ENCODE peak calls at places on chromosomes 6 and 20, in eight cellular contexts. One of them, this sample, is unnamed.

GRCh38 chr20:54090230-54091119 is 20.1 kb upstream of the BCAS1 start:
- DNase-seq in body of pancreas: no peak
- DNase-seq in testis: no peak
- DNase-seq in adrenal gland: no peak
- DNase-seq in IMR-90: no peak
- DNase-seq in heart left ventricle: no peak
- DNase-seq in Peyer's patch: no peak
- DNase-seq in esophagus squamous epithelium: no peak
- DNase-seq in this sample: no peak

GRCh38 chr6:95589826-95590570 is 12.7 kb downstream of the MANEA start:
- DNase-seq in esophagus squamous epithelium: no peak
- DNase-seq in adrenal gland: no peak
- DNase-seq in IMR-90: no peak
- DNase-seq in body of pancreas: no peak
- DNase-seq in heart left ventricle: no peak
- DNase-seq in Peyer's patch: no peak
- DNase-seq in testis: no peak
- DNase-seq in this sample: no peak

GRCh38 chr6:2942916-2943563 is 28.3 kb downstream of the SERPINB6 start:
- DNase-seq in IMR-90: no peak
- DNase-seq in adrenal gland: no peak
- DNase-seq in Peyer's patch: peak; percentile 21
- DNase-seq in heart left ventricle: no peak
- DNase-seq in esophagus squamous epithelium: no peak
- DNase-seq in testis: no peak
- DNase-seq in body of pancreas: no peak
- DNase-seq in this sample: no peak

GRCh38 chr6:167956983-167957492 is 40.4 kb upstream of the KIF25 start:
- DNase-seq in Peyer's patch: no peak
- DNase-seq in testis: no peak
- DNase-seq in heart left ventricle: no peak
- DNase-seq in body of pancreas: no peak
- DNase-seq in IMR-90: peak; percentile 17
- DNase-seq in esophagus squamous epithelium: no peak
- DNase-seq in adrenal gland: no peak
- DNase-seq in this sample: no peak

GRCh38 chr20:15875446-15875845 is 697.8 kb downstream of the KIF16B start:
- DNase-seq in testis: peak; percentile 69
- DNase-seq in esophagus squamous epithelium: no peak
- DNase-seq in adrenal gland: no peak
- DNase-seq in body of pancreas: peak; percentile 28
- DNase-seq in heart left ventricle: no peak
- DNase-seq in Peyer's patch: no peak
- DNase-seq in IMR-90: no peak
- DNase-seq in this sample: no peak

GRCh38 chr6:29627762-29628418 is 5.1 kb downstream of the GABBR1 start:
- DNase-seq in IMR-90: peak; percentile 86
- DNase-seq in heart left ventricle: peak; percentile 85
- DNase-seq in esophagus squamous epithelium: no peak
- DNase-seq in testis: peak; percentile 68
- DNase-seq in adrenal gland: peak; percentile 61
- DNase-seq in body of pancreas: peak; percentile 43
- DNase-seq in Peyer's patch: peak; percentile 63
- DNase-seq in this sample: peak; percentile 83

GRCh38 chr6:52201493-52201892 is 15.3 kb downstream of the IL17A start:
- DNase-seq in adrenal gland: no peak
- DNase-seq in Peyer's patch: no peak
- DNase-seq in testis: no peak
- DNase-seq in IMR-90: no peak
- DNase-seq in heart left ventricle: no peak
- DNase-seq in body of pancreas: no peak
- DNase-seq in esophagus squamous epithelium: no peak
- DNase-seq in this sample: no peak

GRCh38 chr20:50438986-50439407 is 71.2 kb upstream of the PTPN1 start:
- DNase-seq in esophagus squamous epithelium: no peak
- DNase-seq in body of pancreas: no peak
- DNase-seq in IMR-90: peak; percentile 91
- DNase-seq in heart left ventricle: no peak
- DNase-seq in Peyer's patch: no peak
- DNase-seq in adrenal gland: no peak
- DNase-seq in testis: no peak
- DNase-seq in this sample: no peak

GRCh38 chr20:15834857-15835256 is 738.4 kb downstream of the KIF16B start:
- DNase-seq in body of pancreas: no peak
- DNase-seq in testis: no peak
- DNase-seq in IMR-90: no peak
- DNase-seq in heart left ventricle: no peak
- DNase-seq in Peyer's patch: no peak
- DNase-seq in adrenal gland: no peak
- DNase-seq in esophagus squamous epithelium: no peak
- DNase-seq in this sample: no peak

GRCh38 chr6:42197574-42198362 is 3.0 kb upstream of the GUCA1B start:
- DNase-seq in IMR-90: peak; percentile 90
- DNase-seq in adrenal gland: no peak
- DNase-seq in esophagus squamous epithelium: no peak
- DNase-seq in Peyer's patch: no peak
- DNase-seq in testis: no peak
- DNase-seq in body of pancreas: no peak
- DNase-seq in heart left ventricle: no peak
- DNase-seq in this sample: no peak

GRCh38 chr20:428658-429200 is 20.6 kb downstream of the RBCK1 start:
- DNase-seq in esophagus squamous epithelium: no peak
- DNase-seq in testis: no peak
- DNase-seq in IMR-90: no peak
- DNase-seq in adrenal gland: no peak
- DNase-seq in heart left ventricle: no peak
- DNase-seq in Peyer's patch: no peak
- DNase-seq in body of pancreas: no peak
- DNase-seq in this sample: no peak

GRCh38 chr6:28336284-28337024 is 506 bp upstream of the ZSCAN31 start:
- DNase-seq in heart left ventricle: peak; percentile 28
- DNase-seq in esophagus squamous epithelium: no peak
- DNase-seq in body of pancreas: peak; percentile 53
- DNase-seq in IMR-90: peak; percentile 31
- DNase-seq in testis: peak; percentile 51
- DNase-seq in adrenal gland: peak; percentile 38
- DNase-seq in Peyer's patch: peak; percentile 48
- DNase-seq in this sample: no peak

GRCh38 chr6:41823178-41823577 is 35.7 kb downstream of the TOMM6 start:
- DNase-seq in IMR-90: no peak
- DNase-seq in esophagus squamous epithelium: no peak
- DNase-seq in testis: no peak
- DNase-seq in heart left ventricle: no peak
- DNase-seq in body of pancreas: no peak
- DNase-seq in Peyer's patch: no peak
- DNase-seq in adrenal gland: no peak
- DNase-seq in this sample: no peak

GRCh38 chr20:47785900-47786762 is 850 bp upstream of the SULF2 start:
- DNase-seq in IMR-90: peak; percentile 71
- DNase-seq in Peyer's patch: no peak
- DNase-seq in esophagus squamous epithelium: no peak
- DNase-seq in body of pancreas: peak; percentile 47
- DNase-seq in heart left ventricle: peak; percentile 77
- DNase-seq in testis: peak; percentile 87
- DNase-seq in adrenal gland: peak; percentile 63
- DNase-seq in this sample: peak; percentile 82

GRCh38 chr6:45595010-45595851 is 217.5 kb upstream of the SUPT3H start:
- DNase-seq in Peyer's patch: no peak
- DNase-seq in heart left ventricle: no peak
- DNase-seq in adrenal gland: no peak
- DNase-seq in IMR-90: no peak
- DNase-seq in body of pancreas: no peak
- DNase-seq in esophagus squamous epithelium: no peak
- DNase-seq in testis: no peak
- DNase-seq in this sample: no peak

DNA sequence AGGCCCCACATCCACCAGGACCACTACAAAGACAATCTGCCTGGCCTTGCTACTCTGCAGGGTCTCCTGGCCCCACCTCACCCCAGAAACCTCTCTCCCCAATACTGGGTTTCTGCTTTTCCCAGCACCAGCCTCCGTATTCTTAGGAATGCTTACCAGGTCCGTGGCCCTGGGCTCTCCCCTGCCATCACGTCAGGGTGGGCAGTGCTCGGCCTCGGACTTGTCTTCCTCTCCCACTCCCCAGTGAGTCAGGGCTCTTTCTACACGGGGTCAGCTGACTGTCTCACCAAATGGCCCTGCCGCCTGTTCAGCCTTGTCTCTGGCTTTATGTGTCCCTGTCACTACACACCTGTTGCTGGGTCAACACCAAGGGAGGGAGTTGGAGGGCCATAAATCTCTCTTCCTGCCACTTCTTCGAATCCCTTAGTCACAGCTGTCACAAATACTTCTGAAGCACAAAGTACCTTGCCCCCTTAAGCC is 3.2 kb downstream of the NNAT start:
- DNase-seq in esophagus squamous epithelium: no peak
- DNase-seq in IMR-90: no peak
- DNase-seq in testis: no peak
- DNase-seq in heart left ventricle: no peak
- DNase-seq in adrenal gland: no peak
- DNase-seq in body of pancreas: no peak
- DNase-seq in Peyer's patch: no peak
- DNase-seq in this sample: no peak
- TF ChIP-seq POLR2A in esophagus squamous epithelium: no peak
- TF ChIP-seq POLR2A in IMR-90: no peak
- TF ChIP-seq POLR2A in testis: no peak
- TF ChIP-seq POLR2A in heart left ventricle: no peak
- TF ChIP-seq POLR2A in adrenal gland: no peak
- TF ChIP-seq POLR2A in body of pancreas: no peak
- TF ChIP-seq POLR2A in Peyer's patch: no peak
- TF ChIP-seq POLR2A in this sample: no peak

DNA sequence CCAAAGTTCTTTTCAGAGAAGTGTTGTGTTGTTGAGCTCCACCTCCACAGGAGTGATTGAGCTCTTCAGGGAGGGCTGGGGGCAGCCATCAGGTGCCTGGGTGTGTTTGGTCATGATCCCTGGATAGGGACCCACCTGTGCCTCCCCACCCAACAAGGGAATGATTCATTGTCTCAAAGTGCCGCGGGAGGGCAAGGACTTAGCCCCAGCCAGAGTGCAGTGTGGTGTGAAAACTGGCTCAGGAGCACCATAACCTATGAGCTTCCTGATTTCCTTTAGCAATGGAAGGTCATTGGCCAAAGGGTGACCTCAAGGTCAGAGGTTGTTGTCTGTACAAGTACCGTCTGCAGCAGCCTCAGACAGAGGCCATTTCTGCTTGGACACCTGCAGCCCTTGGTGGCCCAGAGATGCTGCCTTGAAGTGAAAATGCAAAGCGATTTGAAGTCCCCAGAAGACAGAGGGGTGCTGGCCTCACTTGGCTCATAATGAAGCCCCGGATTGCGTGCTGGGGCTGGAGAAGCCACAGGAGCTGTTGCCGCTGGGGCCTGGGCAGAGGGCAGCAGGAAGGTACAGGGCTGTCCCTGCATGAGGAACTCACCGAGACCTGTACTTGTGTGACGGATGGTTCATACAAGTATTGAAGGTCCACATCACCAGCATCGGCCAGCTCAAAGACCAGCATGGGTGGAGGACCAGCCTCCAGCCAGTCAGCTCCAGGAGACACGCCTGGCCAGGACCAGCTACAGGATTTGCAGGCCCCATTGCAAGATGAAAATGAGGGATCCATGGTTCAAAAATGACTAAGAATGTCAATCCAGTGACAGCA is 100.6 kb upstream of the DUSP22 start:
- DNase-seq in esophagus squamous epithelium: no peak
- DNase-seq in body of pancreas: no peak
- DNase-seq in IMR-90: no peak
- DNase-seq in testis: peak; percentile 5
- DNase-seq in Peyer's patch: no peak
- DNase-seq in heart left ventricle: no peak
- DNase-seq in adrenal gland: no peak
- DNase-seq in this sample: no peak
- H3K4me1 ChIP-seq in esophagus squamous epithelium: peaks cover 8% of the 10 kb centered on the region
- H3K4me1 ChIP-seq in body of pancreas: no peaks in the 10 kb centered on the region
- H3K4me1 ChIP-seq in IMR-90: no peaks in the 10 kb centered on the region
- H3K4me1 ChIP-seq in testis: peaks cover 12% of the 10 kb centered on the region
- H3K4me1 ChIP-seq in Peyer's patch: peaks cover 10% of the 10 kb centered on the region
- H3K4me1 ChIP-seq in heart left ventricle: peaks cover 20% of the 10 kb centered on the region
- H3K4me1 ChIP-seq in adrenal gland: peaks cover 7% of the 10 kb centered on the region
- H3K4me1 ChIP-seq in this sample: peaks cover 2% of the 10 kb centered on the region

DNA sequence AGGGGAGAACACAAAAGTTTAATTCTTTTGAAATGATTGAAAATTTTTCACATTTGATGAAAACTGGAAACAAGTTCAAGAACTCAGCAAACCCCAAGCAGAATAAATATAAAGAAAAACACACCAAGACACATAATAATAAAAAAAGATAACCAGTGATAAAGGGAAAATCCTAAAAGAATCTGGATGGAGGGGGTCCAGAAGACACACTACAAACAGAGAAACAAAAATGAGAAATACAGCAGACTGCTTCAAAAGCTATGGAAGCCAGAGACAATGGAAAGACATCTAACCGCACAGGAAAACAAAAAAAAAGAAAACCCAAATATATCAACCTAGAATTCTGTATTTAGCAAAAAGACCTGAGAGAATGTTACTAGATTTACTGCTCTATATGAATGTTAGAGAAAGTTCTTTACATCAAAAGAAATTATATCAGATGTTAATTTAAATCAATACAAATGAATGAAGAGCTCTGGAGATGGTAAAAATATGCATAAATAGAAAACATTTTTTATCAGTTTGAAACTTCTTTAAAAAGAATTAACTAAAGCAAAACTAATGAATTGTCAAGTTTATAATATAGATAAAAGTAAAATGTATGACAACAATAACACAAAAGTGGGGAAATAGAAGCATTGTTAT is 310.7 kb upstream of the PREP start:
- DNase-seq in body of pancreas: no peak
- DNase-seq in esophagus squamous epithelium: no peak
- DNase-seq in testis: no peak
- DNase-seq in IMR-90: peak; percentile 10
- DNase-seq in Peyer's patch: no peak
- DNase-seq in adrenal gland: no peak
- DNase-seq in heart left ventricle: no peak
- DNase-seq in this sample: no peak
- H3K36me3 ChIP-seq in body of pancreas: no peaks in the 10 kb centered on the region
- H3K36me3 ChIP-seq in esophagus squamous epithelium: no peaks in the 10 kb centered on the region
- H3K36me3 ChIP-seq in testis: no peaks in the 10 kb centered on the region
- H3K36me3 ChIP-seq in IMR-90: no peaks in the 10 kb centered on the region
- H3K36me3 ChIP-seq in Peyer's patch: no peaks in the 10 kb centered on the region
- H3K36me3 ChIP-seq in adrenal gland: no peaks in the 10 kb centered on the region
- H3K36me3 ChIP-seq in heart left ventricle: no peaks in the 10 kb centered on the region
- H3K36me3 ChIP-seq in this sample: no peaks in the 10 kb centered on the region

DNA sequence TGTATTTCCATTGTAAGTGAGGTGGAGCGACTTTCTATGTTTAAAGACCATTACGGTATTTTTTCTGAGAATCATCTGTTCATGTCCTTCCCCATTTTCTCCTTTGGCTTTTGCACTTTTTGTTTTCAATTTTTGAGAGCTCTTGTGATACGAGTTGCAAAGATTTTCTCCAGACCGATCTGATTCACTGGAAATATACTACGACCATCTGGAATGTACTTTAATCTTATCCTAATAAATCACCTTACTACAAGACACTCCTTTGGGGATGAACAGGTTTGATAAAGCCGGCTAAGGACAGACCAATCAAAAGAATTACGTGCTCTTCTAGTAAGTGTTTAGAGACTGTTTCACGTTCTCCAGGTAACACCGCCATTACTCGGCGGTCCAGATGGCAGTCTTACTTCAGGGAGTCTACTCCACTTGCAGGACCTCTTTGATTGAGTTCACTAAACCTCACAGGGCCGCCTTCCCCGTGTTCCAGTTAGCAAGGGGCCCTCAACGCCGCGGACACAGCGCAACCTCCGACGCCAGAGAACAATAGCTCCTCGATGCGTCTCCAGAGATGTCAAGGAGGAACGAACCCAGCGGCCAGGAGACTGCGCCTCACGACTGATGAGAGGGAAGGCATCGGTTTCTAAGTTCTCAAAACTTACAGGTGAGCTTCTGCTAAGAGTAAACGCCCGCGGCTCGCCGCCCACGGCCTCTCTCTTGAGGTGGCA is 949 bp upstream of the WTAP start:
- DNase-seq in esophagus squamous epithelium: no peak
- DNase-seq in IMR-90: no peak
- DNase-seq in Peyer's patch: no peak
- DNase-seq in adrenal gland: no peak
- DNase-seq in heart left ventricle: no peak
- DNase-seq in body of pancreas: no peak
- DNase-seq in testis: no peak
- DNase-seq in this sample: no peak
- TF ChIP-seq POLR2A in esophagus squamous epithelium: no peak
- TF ChIP-seq POLR2A in IMR-90: no peak
- TF ChIP-seq POLR2A in Peyer's patch: no peak
- TF ChIP-seq POLR2A in adrenal gland: no peak
- TF ChIP-seq POLR2A in heart left ventricle: no peak
- TF ChIP-seq POLR2A in body of pancreas: no peak
- TF ChIP-seq POLR2A in testis: no peak
- TF ChIP-seq POLR2A in this sample: no peak